ENCODE peak calls at places on chromosomes 3 and 15, in six cellular contexts. G is GM10248, I is H7, N is RPMI7951, Q is fibroblast of mammary gland, U is activated gamma-delta T cell treated with Interleukin-2 at 50 U/mL for 16 hours. B is an unnamed sample.

GRCh38 chr15:75654201-75654907 is 6.6 kb downstream of the SNX33 start:
- DNase-seq in Q (no peak), I (no peak), N (no peak), G (no peak), U (no peak), B (no peak)

GRCh38 chr15:89794627-89795241 is 18.6 kb downstream of the MESP2 start:
- DNase-seq in Q (peak), I (no peak), N (peak), G (no peak), U (no peak), B (peak)

GRCh38 chr3:123448503-123449091 is at the start of gene ADCY5:
- DNase-seq in Q (no peak), U (no peak), I (peak), G (peak), N (no peak), B (no peak)

GRCh38 chr3:64187065-64187959 is 38.0 kb downstream of the PRICKLE2 start:
- DNase-seq in Q (peak), U (no peak), N (peak), I (no peak), G (no peak), B (peak)

GRCh38 chr15:62110000-62110851 is 43.4 kb downstream of the C2CD4A start:
- DNase-seq in Q (peak), I (no peak), N (peak), U (no peak), G (no peak), B (peak)

GRCh38 chr3:8990266-8991215 is 27.3 kb upstream of the RAD18 start:
- DNase-seq in U (no peak), I (no peak), N (peak), Q (peak), G (no peak), B (no peak)

GRCh38 chr3:149717391-149718056 is 34.8 kb downstream of the COMMD2 start:
- DNase-seq in G (peak), Q (peak), N (peak), U (no peak), I (peak), B (peak)

GRCh38 chr3:189703865-189704264 is 72.7 kb downstream of the TP63 start:
- DNase-seq in I (no peak), N (no peak), U (no peak), G (no peak), Q (no peak), B (no peak)

GRCh38 chr3:185527364-185527763 is 25.0 kb downstream of the LIPH start:
- DNase-seq in N (no peak), G (no peak), Q (no peak), I (no peak), U (no peak), B (peak)

GRCh38 chr3:4284865-4285264 is 18.3 kb upstream of the SETMAR start:
- DNase-seq in I (no peak), U (no peak), Q (no peak), N (no peak), G (no peak), B (no peak)

GRCh38 chr3:58581328-58582091 is 4.3 kb upstream of the FAM107A start:
- DNase-seq in Q (no peak), G (no peak), U (no peak), N (peak), I (peak), B (no peak)

GRCh38 chr15:49200347-49200746 is 30.3 kb downstream of the GALK2 start:
- DNase-seq in N (no peak), U (no peak), Q (no peak), I (no peak), G (no peak), B (no peak)

GRCh38 chr3:97148891-97149290 is 334.5 kb downstream of the EPHA6 start:
- DNase-seq in G (no peak), N (no peak), Q (no peak), I (no peak), U (no peak), B (no peak)

GRCh38 chr3:13335503-13335902 is 84.6 kb downstream of the NUP210 start:
- DNase-seq in Q (no peak), G (no peak), I (no peak), U (no peak), N (no peak), B (no peak)